ENCODE peak calls at places on chromosomes 16 and 17, in ten cellular contexts. Y is esophagus muscularis mucosa, Q is ACHN, M is fibroblast of pulmonary artery, K is NCI-H524, A is AG04450, V is EL, R is kidney glomerular epithelial cell, D is GM23248, O is skeletal muscle cell. X is an unnamed sample.

GRCh38 chr17:82881900-82882714 is 42.3 kb upstream of the ZNF750 start:
- DNase-seq in Y (no peak), Q (no peak), M (no peak), K (no peak), A (no peak), V (no peak), R (no peak), D (no peak), O (no peak), X (no peak)

GRCh38 chr16:58381661-58382060 is 10.6 kb upstream of the GINS3 start:
- DNase-seq in Y (no peak), Q (no peak), M (no peak), K (no peak), A (no peak), V (no peak), R (no peak), D (no peak), O (no peak), X (no peak)

GRCh38 chr17:75591722-75592302 is 4.2 kb downstream of the MYO15B start:
- DNase-seq in Y (no peak), Q (no peak), M (no peak), K (no peak), A (no peak), V (no peak), R (no peak), D (no peak), O (no peak), X (no peak)

GRCh38 chr16:24539850-24540484 is 601 bp downstream of the RBBP6 start:
- DNase-seq in Y (no peak), Q (peak; percentile 51), M (peak; percentile 39), K (no peak), A (no peak), V (no peak), R (no peak), D (peak; percentile 81), O (no peak), X (no peak)

GRCh38 chr16:81523387-81524115 is 78.9 kb downstream of the CMIP start:
- DNase-seq in Y (no peak), Q (peak; percentile 66), M (peak; percentile 71), K (no peak), A (peak; percentile 41), V (peak; percentile 81), R (peak; percentile 29), D (peak; percentile 93), O (peak; percentile 44), X (peak; percentile 83)

GRCh38 chr17:80916246-80916645 is 75.4 kb upstream of the CHMP6 start:
- DNase-seq in Y (no peak), Q (no peak), M (no peak), K (no peak), A (no peak), V (no peak), R (no peak), D (no peak), O (no peak), X (no peak)

GRCh38 chr17:49798182-49798581 is 9.7 kb downstream of the KAT7 start:
- DNase-seq in Y (no peak), Q (no peak), M (no peak), K (no peak), A (no peak), V (peak; percentile 20), R (no peak), D (peak; percentile 71), O (no peak), X (peak; percentile 14)

GRCh38 chr16:88789593-88789992 is 4.6 kb upstream of the PIEZO1 start:
- DNase-seq in Y (no peak), Q (no peak), M (no peak), K (no peak), A (no peak), V (no peak), R (no peak), D (no peak), O (no peak), X (no peak)

GRCh38 chr17:29347831-29348281 is 42.3 kb upstream of the TAOK1 start:
- DNase-seq in Y (no peak), Q (peak; percentile 14), M (peak; percentile 54), K (no peak), A (no peak), V (peak; percentile 76), R (no peak), D (peak; percentile 79), O (no peak), X (peak; percentile 63)

GRCh38 chr17:80552523-80552922 is 7.9 kb downstream of the RPTOR start:
- DNase-seq in Y (no peak), Q (no peak), M (no peak), K (no peak), A (no peak), V (no peak), R (no peak), D (no peak), O (no peak), X (no peak)